ENCODE peak calls at places on chromosomes 11 and 22, in five cellular contexts. O is adrenal gland, K is esophagus squamous epithelium, F is transverse colon, S is stomach. I is an unnamed sample.

GRCh38 chr11:62909107-62909894 is 11.9 kb downstream of the CHRM1 start:
- DNase-seq in O (peak; percentile 36), K (no peak), F (peak; percentile 85), S (peak; percentile 90), I (no peak)

GRCh38 chr11:28757725-28758515 is 649.7 kb downstream of the METTL15 start:
- DNase-seq in O (no peak), K (no peak), F (no peak), S (no peak), I (no peak)

GRCh38 chr22:20847318-20847822 is 11.2 kb downstream of the PI4KA start:
- DNase-seq in O (no peak), K (no peak), F (no peak), S (no peak), I (no peak)

GRCh38 chr22:24068717-24069116 is 57.6 kb downstream of the CABIN1 start:
- DNase-seq in O (no peak), K (no peak), F (no peak), S (no peak), I (no peak)

GRCh38 chr11:67400942-67401494 is 640 bp downstream of the PPP1CA start:
- DNase-seq in O (no peak), K (no peak), F (no peak), S (no peak), I (no peak)

GRCh38 chr11:61800331-61801281 is 7.9 kb downstream of the FEN1 start:
- DNase-seq in O (no peak), K (no peak), F (no peak), S (no peak), I (no peak)

GRCh38 chr11:1992111-1992510 is 5.5 kb downstream of the H19 start:
- DNase-seq in O (peak; percentile 6), K (no peak), F (no peak), S (no peak), I (peak; percentile 37)

GRCh38 chr11:15194671-15195415 is 80.1 kb downstream of the INSC start:
- DNase-seq in O (no peak), K (no peak), F (no peak), S (no peak), I (no peak)

GRCh38 chr11:86740628-86741488 is 59.5 kb upstream of the PRSS23 start:
- DNase-seq in O (peak; percentile 83), K (no peak), F (peak; percentile 32), S (no peak), I (no peak)

GRCh38 chr11:26231252-26231661 is 100.7 kb upstream of the ANO3 start:
- DNase-seq in O (no peak), K (no peak), F (no peak), S (no peak), I (no peak)

GRCh38 chr11:122850076-122850631 is 11.9 kb downstream of the CRTAM start:
- DNase-seq in O (no peak), K (no peak), F (no peak), S (no peak), I (no peak)

GRCh38 chr11:19121646-19122045 is 4.7 kb downstream of the ZDHHC13 start:
- DNase-seq in O (peak; percentile 28), K (no peak), F (no peak), S (no peak), I (no peak)

GRCh38 chr11:98701541-98701940 is 319.2 kb upstream of the CNTN5 start:
- DNase-seq in O (no peak), K (no peak), F (no peak), S (no peak), I (no peak)

GRCh38 chr11:68767672-68768071 is 16.4 kb upstream of the TESMIN start:
- DNase-seq in O (no peak), K (no peak), F (no peak), S (no peak), I (no peak)

GRCh38 chr11:69480547-69481392 is 693 bp upstream of the LINC01488 start:
- DNase-seq in O (no peak), K (no peak), F (peak; percentile 66), S (no peak), I (peak; percentile 59)

GRCh38 chr11:107719557-107720304 is 7.9 kb upstream of the SLN start:
- DNase-seq in O (no peak), K (no peak), F (no peak), S (no peak), I (no peak)

GRCh38 chr22:43827926-43828710 is 16.0 kb upstream of the EFCAB6 start:
- DNase-seq in O (no peak), K (no peak), F (no peak), S (peak; percentile 8), I (no peak)

GRCh38 chr11:104000798-104001197 is 35.6 kb upstream of the DDI1 start:
- DNase-seq in O (no peak), K (no peak), F (no peak), S (no peak), I (no peak)

DNA sequence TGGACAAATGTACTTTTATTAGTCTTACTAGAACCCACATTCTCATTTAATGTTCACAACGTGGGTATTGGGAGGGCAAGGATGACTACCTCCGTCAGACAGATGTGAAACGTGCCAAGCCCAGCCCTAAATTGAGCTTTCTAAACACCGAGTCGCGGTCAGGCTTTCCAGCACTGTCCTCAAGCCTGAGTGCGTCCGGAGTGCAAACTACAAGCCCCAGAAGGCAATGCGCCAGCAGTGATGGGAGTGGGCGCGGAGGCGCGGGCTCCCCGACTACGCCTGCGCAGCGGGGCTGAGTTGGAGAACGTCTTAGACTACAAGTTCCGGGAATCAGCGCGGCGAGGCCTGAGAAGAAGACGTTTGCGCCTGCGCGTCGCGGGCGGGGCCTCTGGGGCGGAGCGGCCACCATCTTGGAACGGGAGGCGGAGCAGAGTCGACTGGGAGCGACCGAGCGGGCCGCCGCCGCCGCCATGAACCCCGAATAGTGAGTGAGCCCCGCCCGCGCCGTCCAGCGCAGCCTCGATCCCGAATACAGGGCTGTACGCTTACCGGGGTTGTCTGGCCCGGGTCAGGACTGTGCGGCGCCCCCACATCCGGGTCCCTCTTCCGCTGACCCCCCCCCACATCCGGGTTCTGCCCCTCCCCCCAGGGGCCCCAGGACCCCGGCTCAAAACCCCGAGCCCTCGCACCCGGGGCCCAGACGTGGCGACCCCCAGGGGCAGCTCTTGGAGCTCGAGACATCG is at the start of gene RAB1B:
- DNase-seq in O (peak; percentile 100), K (peak; percentile 95), F (peak; percentile 100), S (peak; percentile 100), I (peak; percentile 100)
- TF ChIP-seq POLR2A in O (peak; percentile 83), K (no peak), F (peak; percentile 66), S (no peak), I (no peak)

GRCh38 chr11:115695677-115696451 is 191.6 kb upstream of the CADM1 start:
- DNase-seq in O (no peak), K (no peak), F (no peak), S (no peak), I (no peak)
- H3K27ac ChIP-seq in O (no peak overlapping the region), K (no peak overlapping the region), F (no peak overlapping the region), S (no peak overlapping the region), I (no peak overlapping the region)

GRCh38 chr11:102305352-102306047 is 11.8 kb upstream of the BIRC3 start:
- DNase-seq in O (no peak), K (no peak), F (no peak), S (no peak), I (no peak)

GRCh38 chr11:102306048-102306575 is 11.2 kb upstream of the BIRC3 start:
- DNase-seq in O (no peak), K (no peak), F (peak; percentile 83), S (peak; percentile 83), I (no peak)

GRCh38 chr11:102309621-102310541 is 7.4 kb upstream of the BIRC3 start:
- DNase-seq in O (no peak), K (no peak), F (no peak), S (no peak), I (peak; percentile 67)

GRCh38 chr11:102304686-102305085 is 12.6 kb upstream of the BIRC3 start:
- DNase-seq in O (no peak), K (no peak), F (no peak), S (no peak), I (no peak)

GRCh38 chr11:102306817-102307814 is 10.2 kb upstream of the BIRC3 start:
- DNase-seq in O (no peak), K (no peak), F (no peak), S (no peak), I (no peak)
- H3K4me1 ChIP-seq in O (peaks cover 5% of the 10 kb centered on the region), K (peaks cover 6% of the 10 kb centered on the region), F (peaks cover 50% of the 10 kb centered on the region), S (peaks cover 12% of the 10 kb centered on the region), I (peaks cover 40% of the 10 kb centered on the region)

DNA sequence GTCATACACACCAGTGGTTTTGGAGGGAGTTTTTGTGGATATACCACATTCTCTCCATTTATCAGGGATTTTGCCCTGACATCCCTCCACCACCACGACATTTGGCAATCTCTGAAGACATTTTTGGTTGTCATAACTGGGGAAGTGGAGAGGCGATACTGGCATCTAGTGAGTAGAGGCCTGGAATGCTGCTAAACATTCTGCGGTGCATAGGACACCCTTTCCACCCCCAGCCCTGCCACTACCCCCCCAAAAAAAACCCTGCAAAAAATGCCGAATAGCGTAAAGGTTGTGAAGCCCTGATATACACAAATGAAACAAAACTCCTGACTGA is 560 bp upstream of the TPST2 start:
- DNase-seq in O (peak; percentile 47), K (no peak), F (no peak), S (no peak), I (no peak)
- TF ChIP-seq POLR2A in O (no peak), K (no peak), F (no peak), S (no peak), I (no peak)

GRCh38 chr22:29344137-29344536 is 28.6 kb upstream of the RASL10A start:
- DNase-seq in O (peak; percentile 87), K (no peak), F (peak; percentile 45), S (peak; percentile 88), I (no peak)

GRCh38 chr22:29341849-29342127 is 26.3 kb upstream of the RASL10A start:
- DNase-seq in O (no peak), K (no peak), F (no peak), S (no peak), I (no peak)

GRCh38 chr22:29342577-29343312 is 27.2 kb upstream of the RASL10A start:
- DNase-seq in O (no peak), K (no peak), F (no peak), S (peak; percentile 58), I (no peak)

GRCh38 chr22:29342177-29342576 is 26.7 kb upstream of the RASL10A start:
- DNase-seq in O (no peak), K (no peak), F (no peak), S (no peak), I (no peak)

DNA sequence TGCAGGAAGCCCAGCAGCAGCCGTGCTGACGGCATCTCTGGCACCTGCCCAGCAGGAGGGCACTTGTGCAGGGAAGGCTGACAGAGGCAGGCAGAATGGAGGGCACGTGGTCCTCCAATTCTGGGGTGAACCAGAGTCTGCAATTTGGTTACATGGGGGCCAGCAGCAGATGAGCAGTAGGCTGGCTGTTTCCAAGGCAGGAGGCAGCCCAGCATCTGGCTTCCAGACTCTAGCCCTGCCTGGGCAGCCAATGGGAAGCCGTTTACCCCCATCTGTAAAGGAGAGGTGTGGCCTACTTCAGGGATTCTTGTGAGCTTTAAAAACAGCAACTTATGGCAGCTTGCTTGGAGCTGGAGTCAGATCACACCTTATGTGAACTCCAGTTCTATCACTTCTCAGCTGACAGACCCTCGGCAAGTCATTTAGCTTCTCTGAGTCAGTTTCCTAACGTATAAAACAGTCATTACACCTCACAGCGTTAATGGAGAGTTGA is 27.9 kb upstream of the RASL10A start:
- DNase-seq in O (no peak), K (no peak), F (no peak), S (peak; percentile 71), I (no peak)
- H3K27ac ChIP-seq in O (no peak overlapping the region), K (no peak overlapping the region), F (peak overlapping the region; percentile 69), S (no peak overlapping the region), I (no peak overlapping the region)

GRCh38 chr22:27377901-27378300 is 423.7 kb downstream of the MN1 start:
- DNase-seq in O (peak; percentile 24), K (no peak), F (peak; percentile 17), S (peak; percentile 83), I (no peak)
- H3K4me1 ChIP-seq in O (no peaks in the 10 kb centered on the region), K (no peaks in the 10 kb centered on the region), F (peaks cover 5% of the 10 kb centered on the region), S (no peaks in the 10 kb centered on the region), I (no peaks in the 10 kb centered on the region)

I was measured in spleen.